ENCODE peak calls at places on chromosomes 2 and 18, in four cellular contexts. X, Y, Z and A are unnamed samples.

GRCh38 chr2:33334083-33334482 is 142.4 kb upstream of the RASGRP3 start:
- DNase-seq in X (no peak), Y (no peak), Z (no peak), A (no peak)

GRCh38 chr2:1053781-1054180 is 103.1 kb downstream of the SNTG2 start:
- DNase-seq in X (no peak), Y (no peak), Z (no peak), A (no peak)

GRCh38 chr18:63878343-63878742 is 9.2 kb upstream of the SERPINB2 start:
- DNase-seq in X (no peak), Y (no peak), Z (no peak), A (no peak)

GRCh38 chr2:45855374-45855773 is 203.9 kb downstream of the PRKCE start:
- DNase-seq in X (no peak), Y (no peak), Z (no peak), A (no peak)

GRCh38 chr18:2986150-2986865 is 26.6 kb downstream of the LPIN2 start:
- DNase-seq in X (no peak), Y (no peak), Z (no peak), A (no peak)

GRCh38 chr18:26777316-26778053 is 88.0 kb downstream of the AQP4 start:
- DNase-seq in X (no peak), Y (peak), Z (no peak), A (no peak)

GRCh38 chr2:172462393-172463381 is 35.3 kb downstream of the ITGA6 start:
- DNase-seq in X (no peak), Y (no peak), Z (peak), A (no peak)

GRCh38 chr2:165698621-165698946 is 95.5 kb downstream of the GALNT3 start:
- DNase-seq in X (no peak), Y (peak), Z (peak), A (peak)

GRCh38 chr2:239577306-239577705 is 176.5 kb upstream of the HDAC4 start:
- DNase-seq in X (no peak), Y (no peak), Z (no peak), A (no peak)